ENCODE peak calls at places on chromosomes 5 and 9, in six cellular contexts. R is PC-3, S is fibroblast of lung, O is neural progenitor cell, J is neuronal stem cell, A is mesendoderm. H is an unnamed sample. For H3K27me3, the result is how much of the 10 kb centered on the place peaks cover.

GRCh38 chr5:107337281-107337680 is 333.5 kb downstream of the EFNA5 start:
- DNase-seq in O (no peak), J (no peak), A (no peak), R (peak), S (no peak), H (peak)

GRCh38 chr9:82912639-82913038 is 150.3 kb downstream of the RASEF start:
- DNase-seq in J (no peak), S (no peak), O (no peak), R (peak), A (peak), H (no peak)

GRCh38 chr5:132253452-132254320 is 3.8 kb upstream of the PDLIM4 start:
- DNase-seq in S (no peak), R (no peak), A (no peak), J (no peak), O (no peak), H (no peak)

GRCh38 chr5:139019880-139020279 is 144.7 kb upstream of the LRRTM2 start:
- DNase-seq in J (no peak), R (no peak), S (no peak), O (no peak), A (peak), H (no peak)

GRCh38 chr5:9156282-9156681 is 389.6 kb downstream of the SEMA5A start:
- DNase-seq in A (peak), S (peak), O (peak), R (peak), J (no peak), H (no peak)

GRCh38 chr5:143244000-143244736 is 159.3 kb downstream of the NR3C1 start:
- DNase-seq in O (no peak), J (no peak), S (peak), R (peak), A (peak), H (peak)

GRCh38 chr9:3436629-3437028 is 89.2 kb downstream of the RFX3 start:
- DNase-seq in O (no peak), R (no peak), A (peak), J (no peak), S (no peak), H (no peak)

GRCh38 chr5:127892467-127893207 is 189.4 kb downstream of the CCDC192 start:
- DNase-seq in R (peak), J (no peak), A (no peak), S (peak), O (no peak), H (no peak)

GRCh38 chr9:108534741-108535140 is 321.0 kb downstream of the ACTL7B start:
- DNase-seq in J (no peak), A (no peak), R (peak), O (no peak), S (peak), H (no peak)

GRCh38 chr5:78638423-78638822 is 10.1 kb downstream of the LHFPL2 start:
- DNase-seq in A (peak), O (peak), R (peak), J (peak), S (peak), H (peak)

DNA sequence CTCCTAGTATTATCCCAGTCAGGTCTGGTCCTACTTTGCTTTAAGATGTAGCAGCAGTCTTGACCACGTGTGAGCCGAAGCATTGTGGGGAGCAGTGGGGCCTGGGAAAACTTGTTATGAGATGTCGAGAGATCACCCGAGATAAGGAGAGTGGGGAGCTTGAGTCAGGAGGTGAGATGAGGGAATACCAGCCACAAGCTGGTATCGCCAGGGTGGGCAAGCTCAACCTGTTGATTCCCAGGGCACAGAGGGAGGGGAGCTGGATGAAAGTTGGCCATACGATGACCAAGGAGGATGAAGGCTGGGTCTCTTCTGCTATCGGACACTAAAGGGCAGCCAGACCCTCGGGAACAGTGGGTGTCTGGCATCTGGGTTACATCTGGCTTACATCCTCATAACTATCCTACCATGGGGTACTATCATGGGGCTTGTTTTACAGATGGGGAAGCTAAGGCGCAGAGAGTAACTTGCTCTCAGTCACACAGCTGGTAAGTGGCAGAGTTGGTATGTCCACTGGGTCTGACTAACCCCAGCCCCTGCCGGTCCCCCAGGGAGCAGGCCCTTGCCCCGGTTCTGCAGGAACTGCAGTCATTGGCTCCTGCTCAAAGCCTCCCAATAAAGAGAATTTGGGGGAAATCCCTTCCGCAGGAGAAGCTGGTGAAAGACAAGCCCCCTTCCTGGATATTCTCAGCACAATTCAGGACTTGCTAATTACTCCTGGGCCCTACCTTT is 13.4 kb upstream of the TIFAB start:
- DNase-seq in S (no peak), J (no peak), R (no peak), O (no peak), A (no peak), H (no peak)
- H3K27me3 ChIP-seq in S (under half), J (half or more), R (under half), O (half or more), A (under half), H (under half)

GRCh38 chr9:19894975-19895374 is 106.1 kb upstream of the SLC24A2 start:
- DNase-seq in O (no peak), R (no peak), A (no peak), S (peak), J (no peak), H (no peak)
- H3K9ac ChIP-seq in O (no peak), R (no peak), A (no peak), S (no peak), J (no peak), H (no peak)

GRCh38 chr5:129098488-129099183 is 4.1 kb downstream of the ISOC1 start:
- DNase-seq in O (no peak), S (no peak), R (no peak), A (peak), J (no peak), H (no peak)

GRCh38 chr5:129094924-129095797 is 612 bp downstream of the ISOC1 start:
- DNase-seq in A (peak), J (peak), S (peak), R (peak), O (peak), H (peak)

GRCh38 chr5:129097498-129098296 is 3.1 kb downstream of the ISOC1 start:
- DNase-seq in A (no peak), R (no peak), J (no peak), O (no peak), S (no peak), H (no peak)

GRCh38 chr5:129094087-129094923 is at the start of gene ISOC1:
- DNase-seq in A (peak), O (peak), S (peak), R (peak), J (peak), H (peak)

DNA sequence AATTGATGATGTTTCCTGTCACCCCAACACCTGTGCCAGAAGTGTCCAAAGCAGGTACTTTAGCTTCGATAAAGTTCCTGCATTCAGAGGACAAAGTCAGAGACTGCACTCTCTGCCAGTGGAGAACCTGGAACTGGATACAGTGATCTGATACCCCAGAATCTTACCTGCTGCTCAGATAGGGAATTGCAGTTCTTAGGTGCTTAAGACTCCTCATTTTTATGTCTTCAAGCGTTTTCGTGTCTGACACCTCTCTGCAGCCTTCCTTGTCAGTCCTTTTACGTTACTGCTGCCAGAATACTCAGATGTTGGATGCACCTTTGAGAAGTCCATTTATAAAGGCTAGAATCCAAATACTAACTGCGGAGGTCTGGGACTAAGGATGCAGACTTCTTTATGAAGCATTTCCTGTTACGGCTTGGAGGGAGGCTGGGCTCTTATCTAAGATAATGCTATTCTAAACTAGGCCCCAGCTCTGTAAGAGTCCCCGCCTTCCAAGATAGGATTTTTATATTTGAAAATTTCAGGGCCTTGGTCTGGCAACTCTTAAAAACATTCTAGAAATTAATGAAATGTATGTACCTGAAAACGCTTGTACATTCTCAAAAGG is 1.9 kb downstream of the ISOC1 start:
- DNase-seq in O (no peak), S (no peak), A (peak), R (peak), J (no peak), H (peak)
- H3K27ac ChIP-seq in O (no peak), S (no peak), A (no peak), R (no peak), J (no peak), H (no peak)

DNA sequence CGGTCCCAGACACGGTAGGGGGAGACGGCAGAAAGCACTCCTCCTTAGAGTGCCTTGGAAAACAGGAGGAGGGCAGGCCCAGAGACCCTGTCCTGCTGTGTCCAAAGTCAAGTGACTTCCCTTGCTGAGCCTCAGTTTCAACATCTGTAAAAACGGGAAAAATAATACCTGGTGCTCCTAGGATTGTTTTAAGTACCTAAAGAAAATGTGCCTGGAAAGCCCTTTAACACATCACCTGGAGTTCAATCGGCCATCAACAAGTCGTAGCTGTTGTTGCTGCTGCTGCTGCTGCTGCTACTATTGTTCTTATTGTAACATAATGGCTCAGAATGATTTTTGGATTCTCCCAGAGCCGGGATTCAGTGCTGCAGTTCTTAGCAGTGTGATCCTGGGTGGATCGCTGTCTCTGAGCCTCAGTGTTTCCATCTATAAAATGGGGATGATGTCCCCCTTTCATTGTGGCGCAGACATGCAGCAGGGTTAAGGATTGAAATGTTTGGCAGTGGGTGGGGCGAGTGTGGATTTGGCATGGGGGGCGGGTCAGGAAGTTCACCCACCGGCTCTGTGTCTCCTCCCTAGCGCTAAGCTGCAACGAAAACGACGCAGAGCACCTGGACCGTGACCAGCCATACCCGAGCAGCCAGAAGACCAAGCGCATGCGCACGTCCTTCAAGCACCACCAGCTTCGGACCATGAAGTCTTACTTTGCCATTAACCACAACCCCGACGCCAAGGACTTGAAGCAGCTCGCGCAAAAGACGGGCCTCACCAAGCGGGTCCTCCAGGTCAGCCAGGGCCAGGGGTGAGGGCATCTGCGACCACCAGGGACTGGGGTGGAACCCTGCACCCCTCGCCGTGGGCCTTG is 9.2 kb downstream of the LHX2 start:
- DNase-seq in A (no peak), O (peak), J (no peak), R (no peak), S (no peak), H (no peak)
- H3K27me3 ChIP-seq in A (half or more), O (half or more), J (under half), R (under half), S (half or more), H (half or more)

DNA sequence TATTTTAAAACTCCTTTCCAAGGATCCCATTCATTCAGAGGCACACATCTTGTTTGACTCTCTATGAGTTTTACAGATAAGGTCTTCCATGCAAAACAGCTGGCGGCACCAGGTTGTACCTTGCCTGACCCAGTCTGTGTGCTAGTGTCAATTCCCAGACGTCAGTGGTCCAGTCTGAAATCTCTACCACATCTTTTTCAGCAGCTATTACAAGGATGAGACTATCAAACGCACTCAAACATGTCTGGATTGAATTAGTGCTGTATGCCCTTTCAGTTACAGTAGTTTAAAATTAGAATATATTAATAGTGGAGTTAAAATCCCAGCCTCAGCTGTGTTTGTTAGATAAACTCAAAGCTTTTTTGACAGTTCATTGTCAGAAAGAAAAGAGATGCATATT is 11.7 kb downstream of the CDC14B start:
- DNase-seq in A (no peak), R (no peak), S (no peak), J (no peak), O (no peak), H (no peak)
- H3K9ac ChIP-seq in A (no peak), R (no peak), S (no peak), J (no peak), O (no peak), H (no peak)